ENCODE peak calls at places on chromosomes 6 and 20, in ten cellular contexts. C is tibial nerve, Q is HFFc6, W is foreskin keratinocyte, P is epithelial cell of esophagus, L is breast epithelium, N is nephron progenitor cell, R is choroid plexus epithelial cell, S is neural crest cell, E is glutamatergic neuron. B is an unnamed sample.
A peak's percentile ranks its signal among the peaks of the same experiment; 100 is the strongest.

GRCh38 chr20:56630506-56631317 is 1.6 kb downstream of the TFAP2C start:
- DNase-seq in R (peak; percentile 20), W (no peak), P (peak; percentile 61), S (peak; percentile 33), L (no peak), C (no peak), E (peak; percentile 74), N (peak; percentile 66), Q (peak; percentile 8), B (no peak)

GRCh38 chr20:53020376-53020775 is 48.2 kb downstream of the TSHZ2 start:
- DNase-seq in P (no peak), S (no peak), E (no peak), N (no peak), C (no peak), L (no peak), Q (no peak), W (no peak), R (no peak), B (no peak)

GRCh38 chr6:157991067-157991432 is 9.4 kb downstream of the SYNJ2 start:
- DNase-seq in Q (no peak), E (no peak), P (no peak), L (no peak), W (no peak), R (no peak), S (no peak), C (no peak), N (no peak), B (no peak)

GRCh38 chr6:139568956-139569538 is 194.6 kb upstream of the CITED2 start:
- DNase-seq in R (peak; percentile 93), W (peak; percentile 69), N (no peak), S (no peak), E (no peak), Q (peak; percentile 80), P (peak; percentile 75), L (no peak), C (no peak), B (peak; percentile 74)

GRCh38 chr6:6781172-6781876 is 192.8 kb downstream of the LY86 start:
- DNase-seq in L (peak; percentile 74), W (peak; percentile 53), R (peak; percentile 58), S (no peak), C (peak; percentile 56), E (no peak), N (no peak), P (peak; percentile 77), Q (peak; percentile 8), B (peak; percentile 76)

GRCh38 chr6:45049188-45049843 is 278.8 kb upstream of the RUNX2 start:
- DNase-seq in L (no peak), E (no peak), P (peak; percentile 36), R (peak; percentile 48), N (no peak), C (peak; percentile 14), Q (no peak), W (no peak), S (no peak), B (no peak)

GRCh38 chr6:2891768-2892170 is 11.3 kb downstream of the SERPINB9 start:
- DNase-seq in W (no peak), N (no peak), Q (no peak), L (no peak), R (no peak), S (no peak), E (no peak), P (no peak), C (no peak), B (no peak)

GRCh38 chr6:132527791-132528190 is 10.3 kb upstream of the TAAR9 start:
- DNase-seq in S (no peak), N (no peak), W (no peak), Q (peak; percentile 43), C (no peak), R (no peak), L (no peak), E (no peak), P (peak; percentile 48), B (no peak)

GRCh38 chr20:51665543-51666118 is 102.6 kb downstream of the ATP9A start:
- DNase-seq in Q (no peak), L (no peak), N (no peak), C (no peak), E (no peak), W (no peak), P (no peak), R (no peak), S (no peak), B (no peak)

GRCh38 chr6:15017251-15017650 is 228.6 kb upstream of the JARID2 start:
- DNase-seq in Q (no peak), R (peak; percentile 33), E (no peak), N (peak; percentile 38), C (no peak), W (no peak), P (peak; percentile 10), S (peak; percentile 6), L (no peak), B (no peak)

GRCh38 chr20:32682508-32682987 is 8.8 kb upstream of the C20orf203 start:
- DNase-seq in Q (no peak), S (no peak), E (no peak), C (no peak), L (no peak), P (no peak), N (no peak), W (no peak), R (no peak), B (no peak)

GRCh38 chr6:11033825-11034224 is 10.3 kb downstream of the ELOVL2 start:
- DNase-seq in W (peak; percentile 42), P (peak; percentile 54), N (no peak), S (no peak), Q (peak; percentile 72), R (peak; percentile 67), E (no peak), C (no peak), L (no peak), B (peak; percentile 49)

GRCh38 chr20:50140339-50140859 is 13.1 kb downstream of the PEDS1 start:
- DNase-seq in L (no peak), R (no peak), S (no peak), E (no peak), W (no peak), N (no peak), P (no peak), Q (no peak), C (no peak), B (no peak)

GRCh38 chr20:50136822-50137599 is 16.5 kb downstream of the PEDS1 start:
- DNase-seq in Q (no peak), P (peak; percentile 84), S (no peak), W (no peak), R (peak; percentile 47), E (no peak), C (no peak), L (no peak), N (no peak), B (no peak)

GRCh38 chr20:50141018-50141675 is 12.4 kb downstream of the PEDS1 start:
- DNase-seq in N (no peak), C (no peak), P (peak; percentile 87), L (no peak), S (no peak), W (peak; percentile 81), E (no peak), R (no peak), Q (no peak), B (no peak)

GRCh38 chr20:50138120-50138478 is 15.4 kb downstream of the PEDS1 start:
- DNase-seq in R (no peak), Q (no peak), E (no peak), P (no peak), C (no peak), W (no peak), N (no peak), S (no peak), L (no peak), B (no peak)

DNA sequence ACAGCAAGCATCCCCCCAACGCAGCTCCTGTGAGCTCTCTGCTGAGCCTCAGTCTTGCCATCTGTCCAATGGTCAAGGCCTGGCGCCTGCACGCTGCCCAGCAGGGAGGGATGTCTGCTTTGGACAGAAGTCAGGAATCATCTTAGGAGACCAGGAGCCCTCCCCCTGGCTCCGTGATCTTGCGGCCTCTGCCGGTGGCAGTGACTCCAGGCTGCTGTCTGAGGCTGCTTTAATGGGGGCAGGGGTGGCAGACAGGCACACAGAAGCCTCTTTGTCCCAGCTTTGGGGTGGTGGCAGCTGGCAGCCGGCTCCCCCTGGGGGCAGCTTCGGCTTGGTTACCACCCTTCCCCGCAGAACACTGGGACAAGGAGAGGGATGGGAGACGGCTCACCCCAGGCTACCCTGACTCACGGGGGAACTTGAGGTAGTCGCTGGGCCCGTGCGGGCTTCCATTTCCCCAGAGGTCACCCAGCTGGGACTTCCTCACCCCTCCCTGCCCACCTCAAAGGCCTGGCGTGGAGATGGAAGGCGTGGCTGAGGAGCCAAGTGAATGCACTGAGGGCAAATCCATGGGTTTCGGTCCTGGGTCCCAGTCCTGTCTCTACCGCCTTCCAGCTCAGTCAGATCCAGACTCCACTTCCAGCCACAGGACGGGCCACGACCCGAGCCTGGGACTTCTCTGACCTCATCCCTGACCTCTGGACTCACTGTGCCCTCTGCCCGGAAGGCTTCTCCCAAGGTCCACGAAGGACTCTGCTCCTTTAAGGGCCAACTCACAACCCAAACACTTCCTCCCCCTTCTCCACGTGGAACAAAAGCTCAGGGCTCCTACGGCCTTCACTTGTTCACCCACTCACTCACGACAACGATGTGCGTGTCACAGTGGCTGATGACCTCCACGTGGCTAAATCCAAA is 14.8 kb downstream of the PEDS1 start:
- DNase-seq in S (peak; percentile 55), R (no peak), L (no peak), N (no peak), Q (no peak), P (peak; percentile 47), C (no peak), W (no peak), E (no peak), B (no peak)
- TF ChIP-seq CTCF in S (no peak), R (peak; percentile 13), L (peak; percentile 28), N (no peak), Q (no peak), P (no peak), C (peak; percentile 47), W (peak; percentile 58), E (no peak), B (peak; percentile 21)

DNA sequence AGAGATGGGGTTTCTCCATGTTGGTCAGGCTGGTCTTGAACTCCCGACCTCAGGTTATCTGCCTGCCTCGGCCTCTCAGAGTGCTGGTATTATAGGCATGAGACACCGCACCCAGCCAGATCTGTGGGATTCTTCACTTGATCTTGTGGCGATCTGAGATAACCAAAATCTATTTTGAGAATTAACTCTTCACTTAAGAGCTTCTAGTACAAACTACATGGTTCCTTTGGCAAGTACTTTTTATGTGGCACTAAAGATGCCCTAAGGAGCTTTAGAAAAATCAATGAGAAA is 37.8 kb upstream of the TFB1M start:
- DNase-seq in C (no peak), P (no peak), E (no peak), R (no peak), S (no peak), N (no peak), W (no peak), Q (no peak), L (no peak), B (no peak)
- TF ChIP-seq CTCF in C (no peak), P (no peak), E (no peak), R (no peak), S (no peak), N (no peak), W (no peak), Q (no peak), L (no peak), B (no peak)

GRCh38 chr6:43509142-43509983 is 783 bp downstream of the LRRC73 start:
- DNase-seq in P (no peak), C (no peak), E (peak; percentile 61), L (no peak), Q (no peak), R (no peak), S (peak; percentile 28), N (peak; percentile 54), W (no peak), B (no peak)
- TF ChIP-seq CTCF in P (no peak), C (no peak), E (no peak), L (no peak), Q (peak; percentile 39), R (no peak), S (no peak), N (no peak), W (no peak), B (no peak)

GRCh38 chr20:48698507-48699267 is 129.1 kb downstream of the PREX1 start:
- DNase-seq in N (no peak), C (no peak), S (no peak), R (no peak), Q (no peak), P (no peak), L (no peak), E (no peak), W (no peak), B (no peak)
- TF ChIP-seq CTCF in N (no peak), C (no peak), S (no peak), R (peak; percentile 36), Q (no peak), P (no peak), L (no peak), E (no peak), W (peak; percentile 11), B (peak; percentile 15)

B was measured in astrocyte of the cerebellum.